ENCODE peak calls at places on chromosomes 3 and 15, in five cellular contexts. X is psoas muscle, G is lower lobe of right lung, A is pancreas, V is cardiac muscle cell. H is an unnamed sample.

GRCh38 chr3:98966862-98967554 is 65.5 kb upstream of the DCBLD2 start:
- DNase-seq in X (no peak), V (no peak), A (no peak), G (no peak), H (no peak)

GRCh38 chr3:49647741-49648140 is 26.4 kb upstream of the APEH start:
- DNase-seq in G (no peak), V (no peak), X (no peak), A (no peak), H (no peak)

GRCh38 chr3:171526869-171527268 is 66.7 kb upstream of the TNIK start:
- DNase-seq in V (peak; percentile 76), A (no peak), G (no peak), X (no peak), H (no peak)

GRCh38 chr3:27740854-27741253 is 18.7 kb upstream of the EOMES start:
- DNase-seq in A (no peak), X (no peak), G (no peak), V (no peak), H (no peak)

GRCh38 chr3:15470261-15470660 is 42.9 kb downstream of the EAF1 start:
- DNase-seq in V (no peak), A (no peak), G (no peak), X (no peak), H (no peak)

GRCh38 chr15:57537072-57537471 is 54.6 kb upstream of the MYZAP start:
- DNase-seq in X (peak; percentile 39), V (peak; percentile 77), A (peak; percentile 50), G (no peak), H (peak; percentile 83)

GRCh38 chr3:11382146-11382545 is 109.9 kb downstream of the ATG7 start:
- DNase-seq in G (no peak), V (no peak), A (no peak), X (no peak), H (no peak)

GRCh38 chr3:178146406-178146831 is 389.8 kb upstream of the KCNMB2 start:
- DNase-seq in V (no peak), G (no peak), A (no peak), X (no peak), H (no peak)

GRCh38 chr15:71125831-71126453 is 10.7 kb downstream of the THSD4 start:
- DNase-seq in X (no peak), G (no peak), V (no peak), A (no peak), H (peak; percentile 38)

GRCh38 chr3:152298393-152299242 is 29.9 kb downstream of the MBNL1 start:
- DNase-seq in V (peak; percentile 97), X (peak; percentile 29), A (peak; percentile 55), G (no peak), H (peak; percentile 68)

GRCh38 chr15:71329509-71330260 is 214.4 kb downstream of the THSD4 start:
- DNase-seq in A (no peak), V (peak; percentile 76), X (peak; percentile 31), G (no peak), H (no peak)

GRCh38 chr3:15541371-15541770 is 19.9 kb upstream of the COLQ start:
- DNase-seq in A (no peak), V (no peak), X (no peak), G (no peak), H (no peak)

GRCh38 chr3:139112230-139112558 is 67.5 kb upstream of the PRR23C start:
- DNase-seq in X (no peak), A (no peak), G (no peak), V (no peak), H (no peak)

GRCh38 chr15:70339551-70340517 is 242.1 kb upstream of the TLE3 start:
- DNase-seq in X (peak; percentile 51), G (peak; percentile 65), V (peak; percentile 56), A (peak; percentile 8), H (peak; percentile 93)

GRCh38 chr3:173745952-173746682 is 348.6 kb downstream of the NLGN1 start:
- DNase-seq in A (no peak), X (no peak), V (peak; percentile 46), G (no peak), H (no peak)

GRCh38 chr3:67389176-67389575 is 265.2 kb downstream of the SUCLG2 start:
- DNase-seq in A (no peak), V (no peak), X (no peak), G (no peak), H (no peak)

GRCh38 chr3:49845694-49846093 is 10.7 kb downstream of the TRAIP start:
- DNase-seq in V (no peak), X (no peak), A (no peak), G (no peak), H (no peak)

GRCh38 chr15:56629133-56629532 is 104.2 kb downstream of the ZNF280D start:
- DNase-seq in V (no peak), X (no peak), A (no peak), G (no peak), H (no peak)

GRCh38 chr3:30342319-30343060 is 263.9 kb upstream of the TGFBR2 start:
- DNase-seq in A (peak; percentile 17), V (peak; percentile 92), X (no peak), G (no peak), H (peak; percentile 13)

GRCh38 chr3:34782876-34783275 is 856.4 kb upstream of the ARPP21 start:
- DNase-seq in A (no peak), V (peak; percentile 6), X (no peak), G (no peak), H (no peak)

GRCh38 chr3:100358413-100358812 is 23.9 kb downstream of the NIT2 start:
- DNase-seq in A (no peak), X (no peak), V (no peak), G (no peak), H (no peak)

GRCh38 chr15:69861331-69862171 is 236.2 kb downstream of the TLE3 start:
- DNase-seq in V (no peak), X (no peak), G (no peak), A (no peak), H (no peak)

GRCh38 chr15:81469154-81469553 is 95.1 kb upstream of the TMC3 start:
- DNase-seq in G (no peak), V (no peak), X (no peak), A (no peak), H (no peak)

GRCh38 chr15:40354408-40355171 is 3.4 kb upstream of the DISP2 start:
- DNase-seq in V (peak; percentile 87), A (no peak), X (no peak), G (no peak), H (peak; percentile 79)

GRCh38 chr3:9455596-9455995 is 58.2 kb downstream of the SETD5 start:
- DNase-seq in A (no peak), V (no peak), G (no peak), X (no peak), H (no peak)

GRCh38 chr15:64521726-64522164 is 61.4 kb downstream of the ZNF609 start:
- DNase-seq in A (peak; percentile 58), G (no peak), V (peak; percentile 82), X (peak; percentile 26), H (peak; percentile 90)

GRCh38 chr3:97778152-97778551 is 13.6 kb downstream of the ARL6 start:
- DNase-seq in V (no peak), G (no peak), X (no peak), A (no peak), H (no peak)

GRCh38 chr3:194986208-194987043 is 284.5 kb downstream of the XXYLT1 start:
- DNase-seq in V (no peak), G (peak; percentile 73), A (no peak), X (no peak), H (no peak)

GRCh38 chr3:65854606-65855304 is 184.0 kb downstream of the MAGI1 start:
- DNase-seq in G (no peak), X (no peak), A (no peak), V (no peak), H (no peak)

GRCh38 chr3:108102420-108103039 is 11.7 kb upstream of the CD47 start:
- DNase-seq in V (no peak), A (no peak), G (no peak), X (no peak), H (no peak)

GRCh38 chr3:16179771-16180736 is 5.6 kb downstream of the GALNT15 start:
- DNase-seq in X (no peak), G (no peak), V (peak; percentile 37), A (no peak), H (no peak)

GRCh38 chr15:69096197-69096596 is 64.2 kb upstream of the GLCE start:
- DNase-seq in X (no peak), A (no peak), V (no peak), G (no peak), H (peak; percentile 28)

GRCh38 chr3:171712168-171712938 is 97.9 kb downstream of the PLD1 start:
- DNase-seq in X (no peak), A (no peak), G (no peak), V (peak; percentile 38), H (no peak)

GRCh38 chr15:101429646-101430045 is 59.9 kb downstream of the PCSK6 start:
- DNase-seq in V (no peak), G (no peak), A (no peak), X (no peak), H (no peak)

GRCh38 chr15:98735304-98735703 is 87.0 kb downstream of the IGF1R start:
- DNase-seq in G (no peak), A (no peak), V (no peak), X (no peak), H (peak; percentile 53)
- H3K4me1 ChIP-seq in G (peaks cover 26% of the 10 kb centered on the region), A (peaks cover 4% of the 10 kb centered on the region), V (peaks cover 17% of the 10 kb centered on the region), X (peaks cover 56% of the 10 kb centered on the region), H (peaks cover 59% of the 10 kb centered on the region)

GRCh38 chr15:78023081-78023665 is 54.3 kb downstream of the TBC1D2B start:
- DNase-seq in X (no peak), A (no peak), G (no peak), V (no peak), H (no peak)
- H3K36me3 ChIP-seq in X (no peaks in the 10 kb centered on the region), A (peaks cover 24% of the 10 kb centered on the region), G (peaks cover 81% of the 10 kb centered on the region), V (no peaks in the 10 kb centered on the region), H (peaks cover 19% of the 10 kb centered on the region)

GRCh38 chr3:38650248-38650940 is 907 bp upstream of the SCN5A start:
- DNase-seq in V (no peak), X (no peak), G (no peak), A (no peak), H (no peak)
- H3K4me3 ChIP-seq in V (no peak overlapping the region), X (peak overlapping the region; percentile 66), G (no peak overlapping the region), A (no peak overlapping the region), H (no peak overlapping the region)

DNA sequence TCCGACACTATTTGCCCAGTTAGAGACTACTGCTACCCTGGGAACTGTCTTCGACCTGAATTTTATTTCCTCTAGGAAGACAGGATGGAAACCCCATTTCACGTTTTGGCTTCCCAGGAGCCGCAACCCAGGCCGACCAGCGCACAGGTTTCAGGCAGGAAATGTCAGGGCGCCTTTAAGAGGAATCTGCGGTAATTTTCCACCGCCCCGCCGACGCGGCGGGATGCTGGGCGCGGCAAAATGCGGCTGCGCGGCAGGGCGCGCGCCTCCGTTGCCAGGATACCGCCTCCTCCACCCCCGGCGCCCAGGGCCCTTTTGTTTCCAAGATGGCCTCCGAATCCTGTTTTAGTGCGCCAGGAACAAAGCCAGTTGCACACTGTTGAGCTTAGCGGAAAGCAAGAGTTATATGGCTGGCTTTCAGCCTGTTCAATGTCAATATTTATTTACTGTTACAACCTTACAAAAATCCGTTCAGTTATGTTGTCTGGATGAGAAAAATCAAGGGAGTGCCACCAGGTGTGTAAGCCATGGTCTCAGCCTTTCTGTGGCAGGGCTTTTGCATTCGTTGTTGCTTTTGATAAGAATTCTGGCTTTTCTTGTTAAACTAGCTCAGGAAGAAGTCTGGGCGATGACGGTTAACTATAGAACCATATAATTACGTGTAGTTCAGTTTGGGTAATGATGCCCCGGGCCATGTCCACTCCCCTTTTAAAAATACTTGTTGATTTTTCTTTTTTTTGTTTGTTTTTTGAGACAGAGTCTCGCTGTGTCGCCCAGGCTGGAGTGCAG is 79.7 kb upstream of the CHD2 start:
- DNase-seq in X (peak; percentile 91), A (peak; percentile 91), V (peak; percentile 94), G (peak; percentile 93), H (peak; percentile 93)
- H3K4me1 ChIP-seq in X (peaks cover 12% of the 10 kb centered on the region), A (peaks cover 25% of the 10 kb centered on the region), V (peaks cover 54% of the 10 kb centered on the region), G (peaks cover 32% of the 10 kb centered on the region), H (peaks cover 43% of the 10 kb centered on the region)

GRCh38 chr3:111728566-111728935 is 130.5 kb upstream of the PHLDB2 start:
- DNase-seq in A (no peak), V (no peak), G (no peak), X (no peak), H (no peak)
- H3K36me3 ChIP-seq in A (no peaks in the 10 kb centered on the region), V (no peaks in the 10 kb centered on the region), G (no peaks in the 10 kb centered on the region), X (no peaks in the 10 kb centered on the region), H (no peaks in the 10 kb centered on the region)

GRCh38 chr15:99098426-99098825 is 6.5 kb upstream of the SYNM start:
- DNase-seq in X (no peak), G (no peak), A (no peak), V (no peak), H (no peak)
- H3K4me3 ChIP-seq in X (peak overlapping the region; percentile 65), G (no peak overlapping the region), A (no peak overlapping the region), V (no peak overlapping the region), H (no peak overlapping the region)

H was measured in BE2C.